ENCODE peak calls at places on chromosomes 6 and 20, in six cellular contexts. A is neuronal stem cell, E is mesenchymal stem cell, P is IMR-90, M is H1, X is mesendoderm. F is an unnamed sample. For H3K27me3, the result is how much of the 10 kb centered on the place peaks cover.

GRCh38 chr20:32336918-32337347 is 21.2 kb upstream of the ASXL1 start:
- DNase-seq in X (peak), P (peak), A (no peak), E (peak), M (no peak), F (peak)

GRCh38 chr6:10962673-10963072 is 75.8 kb downstream of the SYCP2L start:
- DNase-seq in E (peak), P (peak), A (no peak), X (no peak), M (no peak), F (peak)

GRCh38 chr6:164109770-164110140 is 695.2 kb downstream of the QKI start:
- DNase-seq in A (no peak), E (peak), M (no peak), X (peak), P (no peak), F (peak)

GRCh38 chr6:139230421-139230840 is 61.4 kb downstream of the TXLNB start:
- DNase-seq in E (peak), X (peak), A (peak), M (no peak), P (peak), F (no peak)

GRCh38 chr6:55578537-55579363 is at the start of gene HMGCLL1:
- DNase-seq in E (peak), A (peak), P (no peak), M (peak), X (peak), F (peak)

GRCh38 chr6:145028144-145028818 is 707.0 kb downstream of the EPM2A start:
- DNase-seq in M (no peak), A (no peak), X (peak), E (peak), P (peak), F (peak)

GRCh38 chr6:134930463-134930862 is 19.4 kb downstream of the ALDH8A1 start:
- DNase-seq in M (no peak), X (no peak), A (no peak), E (no peak), P (no peak), F (peak)

GRCh38 chr20:39829713-39830112 is 859.3 kb downstream of the MAFB start:
- DNase-seq in P (no peak), M (no peak), A (no peak), X (no peak), E (peak), F (no peak)

GRCh38 chr6:169799474-169799926 is 48.1 kb downstream of the ERMARD start:
- DNase-seq in M (no peak), X (peak), E (no peak), P (no peak), A (no peak), F (no peak)

GRCh38 chr6:15324427-15324985 is 78.6 kb downstream of the JARID2 start:
- DNase-seq in P (no peak), E (no peak), A (no peak), M (no peak), X (no peak), F (no peak)

DNA sequence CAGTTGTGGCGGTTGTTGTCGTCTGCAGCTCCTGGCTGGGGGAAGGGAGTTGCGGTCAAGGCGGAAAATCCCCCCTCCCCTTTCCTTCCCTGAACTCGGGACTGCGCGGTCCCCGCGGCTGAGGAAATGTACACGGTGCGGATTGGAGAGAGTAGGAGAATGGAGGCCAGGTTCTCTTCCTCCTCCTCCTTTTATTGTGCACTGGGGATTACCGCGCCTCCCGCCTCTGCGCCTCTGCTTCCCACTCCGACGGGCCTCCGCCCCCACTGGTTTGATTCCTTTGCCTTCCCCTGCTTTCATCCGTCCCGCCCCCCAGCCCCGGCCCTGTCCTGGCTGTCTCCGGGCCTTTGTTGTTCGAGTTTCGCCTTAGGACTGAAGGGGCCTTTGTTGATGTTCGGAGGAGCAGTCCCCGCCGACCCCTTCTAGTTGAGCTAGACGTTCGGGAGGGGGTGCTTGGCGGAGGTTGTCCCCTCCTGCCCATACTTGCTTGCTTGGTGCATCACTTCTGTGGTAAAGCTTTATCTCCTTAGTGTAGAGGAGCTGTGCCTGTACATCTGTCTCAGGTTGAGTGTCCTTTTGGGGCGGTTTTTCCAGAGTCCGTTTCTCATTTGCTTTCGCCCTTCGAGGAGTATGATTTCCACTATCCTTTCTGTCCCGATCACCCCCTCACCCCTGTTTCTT is 695 bp downstream of the ZNF292 start:
- DNase-seq in X (peak), P (peak), E (peak), M (no peak), A (peak), F (peak)
- H3K23ac ChIP-seq in X (peak), P (peak), E (no peak), M (no peak), A (peak), F (peak)

DNA sequence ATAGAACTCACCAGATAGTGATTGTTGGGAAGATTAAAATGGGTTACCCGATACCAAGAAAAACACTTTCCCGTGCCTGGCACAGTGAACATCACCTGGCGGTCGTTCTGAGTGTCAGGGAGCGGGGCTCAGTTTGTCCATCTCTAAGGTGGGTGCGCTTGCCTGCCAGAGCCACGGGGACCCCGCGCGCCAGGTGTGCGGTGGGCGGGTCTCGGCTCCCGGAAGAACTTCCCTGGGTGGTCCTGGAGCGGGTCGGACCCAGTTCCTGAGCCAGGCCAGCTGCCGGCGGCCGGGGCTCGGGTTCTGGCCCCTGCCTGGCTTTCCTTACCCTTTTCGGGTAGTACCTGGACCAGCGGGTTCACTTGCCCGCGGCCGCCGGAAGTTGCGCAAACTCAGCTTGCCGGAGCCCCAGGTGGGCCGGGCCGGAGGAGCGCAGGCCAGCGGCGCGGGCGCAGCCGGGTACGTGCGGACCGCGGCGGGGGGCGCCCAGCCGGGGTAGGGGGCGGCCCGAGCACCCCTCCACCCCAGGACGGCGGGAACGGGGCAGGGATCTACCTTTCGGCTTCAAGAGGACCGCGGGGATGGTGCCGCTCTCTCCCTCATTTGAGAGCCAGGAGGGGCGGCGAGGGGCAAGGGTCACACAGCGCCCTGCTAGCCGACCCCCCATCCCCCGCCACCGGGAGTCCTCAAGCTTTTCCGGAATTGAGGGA is 7.5 kb downstream of the FAM110A start:
- DNase-seq in M (no peak), P (no peak), X (peak), E (no peak), A (no peak), F (peak)
- H3K27me3 ChIP-seq in M (under half), P (under half), X (under half), E (under half), A (under half), F (under half)

GRCh38 chr6:132919476-132919875 is 105.1 kb downstream of the RPS12 start:
- DNase-seq in E (peak), X (no peak), P (peak), A (no peak), M (no peak), F (peak)

GRCh38 chr6:132919028-132919427 is 104.7 kb downstream of the RPS12 start:
- DNase-seq in P (peak), X (no peak), A (no peak), E (peak), M (no peak), F (peak)
- H3K4me3 ChIP-seq in P (peak), X (no peak), A (no peak), E (peak), M (no peak), F (no peak)

GRCh38 chr6:37923514-37923913 is 104.0 kb downstream of the ZFAND3 start:
- DNase-seq in E (no peak), P (no peak), A (no peak), X (no peak), M (no peak), F (no peak)

GRCh38 chr6:37930288-37931075 is 111.0 kb downstream of the ZFAND3 start:
- DNase-seq in P (no peak), E (no peak), X (no peak), M (no peak), A (no peak), F (no peak)

GRCh38 chr6:37922563-37922962 is 103.0 kb downstream of the ZFAND3 start:
- DNase-seq in P (no peak), A (no peak), M (no peak), E (no peak), X (no peak), F (peak)

GRCh38 chr6:37928217-37928616 is 108.7 kb downstream of the ZFAND3 start:
- DNase-seq in P (no peak), A (no peak), M (no peak), X (peak), E (no peak), F (no peak)

DNA sequence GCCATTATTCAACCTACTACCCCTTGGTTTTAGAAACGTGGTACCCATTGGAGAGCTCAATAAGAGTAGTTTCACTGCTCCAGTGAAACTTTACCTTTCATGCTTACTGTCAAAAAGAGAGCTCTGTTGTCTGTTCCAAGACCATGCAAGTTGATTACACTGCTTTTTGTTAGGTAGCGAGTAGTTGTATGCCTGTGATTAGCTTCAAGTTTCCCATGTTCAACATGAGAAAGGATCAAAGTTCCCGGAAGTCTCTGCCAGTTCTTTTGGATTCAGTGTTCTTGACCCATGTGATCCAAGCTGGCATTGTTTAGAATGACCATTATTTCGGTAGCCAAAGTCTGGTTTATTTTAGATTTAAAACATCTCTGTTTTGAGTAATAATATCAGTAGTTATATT is 107.1 kb downstream of the ZFAND3 start:
- DNase-seq in M (peak), P (no peak), E (no peak), X (no peak), A (no peak), F (no peak)
- H3K23ac ChIP-seq in M (no peak), P (no peak), E (no peak), X (no peak), A (no peak), F (no peak)

GRCh38 chr6:6008648-6009421 is 2.1 kb upstream of the NRN1 start:
- DNase-seq in A (peak), P (no peak), X (peak), M (no peak), E (no peak), F (peak)
- H3K27me3 ChIP-seq in A (under half), P (half or more), X (under half), M (half or more), E (half or more), F (under half)

GRCh38 chr6:89797317-89797716 is 22.3 kb downstream of the MDN1 start:
- DNase-seq in M (no peak), E (no peak), X (no peak), A (no peak), P (peak), F (no peak)
- H3K4me3 ChIP-seq in M (no peak), E (no peak), X (no peak), A (no peak), P (no peak), F (no peak)

GRCh38 chr6:53336070-53336469 is 12.7 kb downstream of the ELOVL5 start:
- DNase-seq in A (no peak), P (no peak), X (no peak), E (no peak), M (no peak), F (no peak)
- H3K23ac ChIP-seq in A (no peak), P (no peak), X (no peak), E (no peak), M (no peak), F (no peak)

DNA sequence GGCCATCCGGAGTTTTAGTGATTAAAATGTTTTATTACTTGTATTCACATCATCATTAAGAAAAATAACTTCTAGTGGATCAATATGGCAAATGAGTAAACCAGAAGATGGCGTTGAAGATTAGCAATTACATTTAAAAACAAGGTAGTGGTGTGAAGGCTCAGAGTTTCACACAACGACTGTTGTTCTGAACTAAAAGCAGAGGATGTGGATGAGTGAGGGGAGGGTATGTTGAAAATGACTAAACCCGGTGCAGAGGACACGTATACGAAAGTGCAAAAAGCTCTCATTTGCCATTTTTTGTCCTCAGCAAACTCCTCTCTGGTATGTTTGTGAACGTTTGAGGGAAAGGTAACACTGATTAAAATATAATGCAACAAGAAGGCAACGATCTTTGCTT is 1.9 kb upstream of the IRF4 start:
- DNase-seq in A (no peak), M (no peak), X (no peak), E (no peak), P (no peak), F (no peak)
- H3K27me3 ChIP-seq in A (under half), M (half or more), X (under half), E (half or more), P (half or more), F (under half)

GRCh38 chr20:3794701-3795420 is 1.2 kb upstream of the CDC25B start:
- DNase-seq in E (no peak), M (no peak), A (no peak), X (no peak), P (no peak), F (no peak)
- H3K4me3 ChIP-seq in E (peak), M (peak), A (no peak), X (no peak), P (peak), F (no peak)

DNA sequence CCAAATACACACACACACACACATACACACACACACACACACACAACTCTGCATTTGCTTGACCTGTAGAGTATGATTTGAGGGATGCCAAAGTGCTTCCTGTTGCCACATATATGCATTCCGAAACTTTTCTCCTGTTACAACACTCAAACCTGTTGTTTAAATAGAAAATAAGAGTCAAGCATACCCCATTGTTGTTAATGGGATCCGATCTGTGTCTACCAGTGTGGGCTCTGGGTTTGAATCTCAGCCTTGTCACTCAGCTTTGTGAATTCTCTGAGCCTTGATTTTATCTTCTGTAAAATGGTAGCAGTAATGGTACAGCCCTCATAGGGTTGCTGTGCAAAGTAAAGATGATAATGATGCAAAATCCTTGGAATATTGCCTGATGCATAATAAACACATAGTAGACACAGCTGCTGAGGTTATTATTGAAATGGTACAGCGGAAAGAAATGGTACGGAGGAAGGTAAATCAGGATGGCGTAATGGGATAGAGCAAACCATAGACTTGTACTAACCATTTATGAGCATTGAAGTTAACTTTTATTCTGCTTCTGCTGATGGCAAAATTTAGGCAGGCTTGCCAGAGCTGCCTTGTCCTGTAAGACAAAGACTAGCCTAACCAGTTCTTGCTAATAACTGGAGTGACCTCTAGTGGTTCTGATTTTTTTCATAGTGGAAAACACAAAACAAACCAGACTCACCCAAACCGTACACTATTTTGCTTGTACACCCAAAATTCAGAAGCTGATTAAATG is 113.4 kb upstream of the PHACTR1 start:
- DNase-seq in P (peak), X (peak), E (peak), M (no peak), A (no peak), F (peak)
- H3K23ac ChIP-seq in P (no peak), X (no peak), E (no peak), M (no peak), A (no peak), F (no peak)

F was measured in trophoblast cell.